ENCODE peak calls at places on chromosomes 5 and 9, in seven cellular contexts. F is ovary, Q is mucosa of descending colon, P is SK-N-SH, K is SJSA1, L is adipocyte, Y is aorta. X is an unnamed sample.

GRCh38 chr5:33363537-33363936 is 77.2 kb upstream of the TARS1 start:
- DNase-seq in L (no peak), Y (no peak), P (no peak), K (no peak), F (no peak), Q (no peak), X (no peak)

GRCh38 chr9:133727876-133728441 is 10.2 kb downstream of the SARDH start:
- DNase-seq in F (peak; percentile 25), L (no peak), K (no peak), Q (peak; percentile 17), Y (no peak), P (peak; percentile 29), X (no peak)

GRCh38 chr5:148826082-148826971 is at the start of gene ADRB2:
- DNase-seq in Y (peak; percentile 98), P (peak; percentile 89), L (peak; percentile 95), F (peak; percentile 87), Q (peak; percentile 96), K (peak; percentile 98), X (peak; percentile 100)

GRCh38 chr5:126744842-126745241 is 32.1 kb upstream of the LMNB1 start:
- DNase-seq in P (no peak), L (no peak), F (no peak), Y (no peak), K (no peak), Q (no peak), X (no peak)

GRCh38 chr9:99239341-99240055 is 17.4 kb downstream of the SEC61B start:
- DNase-seq in Q (no peak), Y (no peak), L (peak; percentile 69), F (no peak), K (no peak), P (no peak), X (no peak)

GRCh38 chr9:81716409-81716808 is 27.1 kb upstream of the TLE1 start:
- DNase-seq in F (no peak), Y (no peak), L (peak; percentile 8), K (no peak), Q (no peak), P (no peak), X (peak; percentile 49)

GRCh38 chr9:22512495-22512894 is 65.9 kb downstream of the DMRTA1 start:
- DNase-seq in F (no peak), L (no peak), P (no peak), K (no peak), Y (no peak), Q (no peak), X (no peak)

GRCh38 chr5:851553-851952 is 767 bp upstream of the ZDHHC11 start:
- DNase-seq in Q (no peak), K (no peak), F (peak; percentile 25), P (no peak), L (no peak), Y (no peak), X (no peak)

GRCh38 chr9:27602107-27602836 is 29.0 kb upstream of the C9orf72 start:
- DNase-seq in Q (no peak), L (no peak), P (no peak), F (no peak), Y (no peak), K (no peak), X (no peak)

GRCh38 chr9:101235105-101235866 is 149.5 kb downstream of the BAAT start:
- DNase-seq in P (peak; percentile 2), F (no peak), L (peak; percentile 61), Y (no peak), Q (no peak), K (no peak), X (peak; percentile 26)

GRCh38 chr9:109452761-109453160 is 45.3 kb downstream of the PTPN3 start:
- DNase-seq in Q (no peak), Y (no peak), L (peak; percentile 73), F (no peak), P (no peak), K (peak; percentile 26), X (no peak)

GRCh38 chr5:118033686-118034338 is 954.5 kb downstream of the DTWD2 start:
- DNase-seq in Y (no peak), Q (no peak), L (no peak), K (no peak), P (no peak), F (no peak), X (no peak)

GRCh38 chr9:90333226-90333625 is 309.4 kb downstream of the DIRAS2 start:
- DNase-seq in Q (no peak), L (no peak), P (no peak), F (no peak), K (no peak), Y (no peak), X (no peak)

GRCh38 chr9:89363311-89363670 is 45.0 kb downstream of the SECISBP2 start:
- DNase-seq in Y (peak; percentile 20), F (no peak), P (no peak), Q (no peak), K (no peak), L (no peak), X (no peak)

GRCh38 chr5:111120911-111121310 is 28.8 kb downstream of the WDR36 start:
- DNase-seq in F (no peak), P (no peak), Q (no peak), L (no peak), Y (no peak), K (no peak), X (no peak)

GRCh38 chr5:111122398-111122797 is 30.2 kb downstream of the WDR36 start:
- DNase-seq in L (no peak), Q (no peak), K (no peak), F (no peak), Y (no peak), P (no peak), X (no peak)

GRCh38 chr5:111124793-111125192 is 32.6 kb downstream of the WDR36 start:
- DNase-seq in K (no peak), F (no peak), P (no peak), Y (no peak), Q (no peak), L (no peak), X (no peak)

GRCh38 chr5:111119856-111120255 is 27.7 kb downstream of the WDR36 start:
- DNase-seq in K (no peak), F (no peak), L (no peak), P (no peak), Q (no peak), Y (no peak), X (no peak)

GRCh38 chr5:111121926-111122325 is 29.8 kb downstream of the WDR36 start:
- DNase-seq in L (no peak), K (no peak), P (no peak), Q (no peak), Y (no peak), F (no peak), X (no peak)
- H3K36me3 ChIP-seq in L (peaks cover 97% of the 10 kb centered on the region), K (peaks cover 75% of the 10 kb centered on the region), P (peaks cover 88% of the 10 kb centered on the region), Q (no peaks in the 10 kb centered on the region), Y (peaks cover 9% of the 10 kb centered on the region), F (no peaks in the 10 kb centered on the region), X (peaks cover 78% of the 10 kb centered on the region)

GRCh38 chr5:150013931-150014330 is 13.4 kb downstream of the HMGXB3 start:
- DNase-seq in F (no peak), K (no peak), L (no peak), Q (no peak), Y (no peak), P (no peak), X (no peak)

GRCh38 chr5:150006318-150006717 is 5.8 kb downstream of the HMGXB3 start:
- DNase-seq in F (no peak), L (no peak), Y (no peak), P (no peak), Q (no peak), K (no peak), X (no peak)

GRCh38 chr5:150014456-150014855 is 13.9 kb downstream of the HMGXB3 start:
- DNase-seq in L (no peak), K (no peak), P (no peak), Y (no peak), F (no peak), Q (no peak), X (no peak)

GRCh38 chr5:150007050-150007449 is 6.5 kb downstream of the HMGXB3 start:
- DNase-seq in L (no peak), K (no peak), P (no peak), Q (no peak), F (no peak), Y (no peak), X (no peak)

GRCh38 chr5:150009671-150010387 is 9.3 kb downstream of the HMGXB3 start:
- DNase-seq in Q (no peak), L (no peak), K (no peak), F (no peak), P (no peak), Y (no peak), X (no peak)
- H3K36me3 ChIP-seq in Q (no peaks in the 10 kb centered on the region), L (peaks cover 94% of the 10 kb centered on the region), K (peaks cover 96% of the 10 kb centered on the region), F (no peaks in the 10 kb centered on the region), P (peaks cover 79% of the 10 kb centered on the region), Y (peaks cover 20% of the 10 kb centered on the region), X (peaks cover 92% of the 10 kb centered on the region)

GRCh38 chr5:138569759-138570158 is 5.4 kb downstream of the HSPA9 start:
- DNase-seq in L (no peak), K (no peak), Q (no peak), Y (no peak), P (no peak), F (no peak), X (no peak)
- H3K36me3 ChIP-seq in L (peaks cover 90% of the 10 kb centered on the region), K (peaks cover 99% of the 10 kb centered on the region), Q (peaks cover 40% of the 10 kb centered on the region), Y (peaks cover 9% of the 10 kb centered on the region), P (peaks cover 85% of the 10 kb centered on the region), F (no peaks in the 10 kb centered on the region), X (peaks cover 78% of the 10 kb centered on the region)

GRCh38 chr5:177343777-177344176 is 7.7 kb downstream of the LMAN2 start:
- DNase-seq in Y (no peak), Q (peak; percentile 3), F (no peak), K (no peak), L (no peak), P (no peak), X (no peak)
- H3K36me3 ChIP-seq in Y (no peaks in the 10 kb centered on the region), Q (no peaks in the 10 kb centered on the region), F (no peaks in the 10 kb centered on the region), K (peaks cover 66% of the 10 kb centered on the region), L (peaks cover 37% of the 10 kb centered on the region), P (peaks cover 37% of the 10 kb centered on the region), X (peaks cover 15% of the 10 kb centered on the region)

GRCh38 chr5:14664270-14665109 is at the start of gene OTULIN:
- DNase-seq in F (peak; percentile 94), P (peak; percentile 100), Q (peak; percentile 94), K (peak; percentile 96), L (peak; percentile 97), Y (peak; percentile 96), X (peak; percentile 94)

GRCh38 chr5:14667770-14668169 is 3.3 kb downstream of the OTULIN start:
- DNase-seq in F (no peak), P (no peak), Q (no peak), K (no peak), Y (no peak), L (no peak), X (no peak)

GRCh38 chr5:14665110-14665822 is 748 bp downstream of the OTULIN start:
- DNase-seq in Q (peak; percentile 73), L (peak; percentile 64), F (no peak), Y (peak; percentile 57), P (peak; percentile 53), K (peak; percentile 57), X (peak; percentile 59)

GRCh38 chr5:14667290-14667689 is 2.8 kb downstream of the OTULIN start:
- DNase-seq in P (no peak), Q (no peak), L (no peak), Y (no peak), K (no peak), F (no peak), X (no peak)

GRCh38 chr5:14665949-14666741 is 1.6 kb downstream of the OTULIN start:
- DNase-seq in P (peak; percentile 39), K (no peak), Q (peak; percentile 47), L (peak; percentile 27), Y (no peak), F (no peak), X (peak; percentile 47)
- H3K36me3 ChIP-seq in P (no peaks in the 10 kb centered on the region), K (peaks cover 26% of the 10 kb centered on the region), Q (no peaks in the 10 kb centered on the region), L (no peaks in the 10 kb centered on the region), Y (no peaks in the 10 kb centered on the region), F (no peaks in the 10 kb centered on the region), X (no peaks in the 10 kb centered on the region)

GRCh38 chr9:18032636-18033035 is 441.3 kb upstream of the ADAMTSL1 start:
- DNase-seq in Y (no peak), L (no peak), P (no peak), K (no peak), Q (no peak), F (no peak), X (no peak)
- H3K36me3 ChIP-seq in Y (no peaks in the 10 kb centered on the region), L (no peaks in the 10 kb centered on the region), P (no peaks in the 10 kb centered on the region), K (no peaks in the 10 kb centered on the region), Q (no peaks in the 10 kb centered on the region), F (no peaks in the 10 kb centered on the region), X (no peaks in the 10 kb centered on the region)